ENCODE peak calls at places on chromosomes 2 and 18, in ten cellular contexts. X is cardiac fibroblast, M is heart right ventricle, A is transverse colon, C is fibroblast of lung, K is left lung, U is breast epithelium, E is AG09319, F is kidney, Q is neural crest cell. Z is an unnamed sample.

GRCh38 chr2:104025296-104025695 is 828.6 kb upstream of the POU3F3 start:
- DNase-seq in X (no peak), M (no peak), A (no peak), C (no peak), K (no peak), U (no peak), E (no peak), F (no peak), Q (no peak), Z (no peak)

GRCh38 chr18:31979714-31980113 is 36.8 kb upstream of the TRAPPC8 start:
- DNase-seq in X (no peak), M (no peak), A (no peak), C (no peak), K (no peak), U (no peak), E (no peak), F (no peak), Q (no peak), Z (no peak)

GRCh38 chr2:109368798-109369197 is 239.8 kb downstream of the SH3RF3 start:
- DNase-seq in X (no peak), M (no peak), A (no peak), C (no peak), K (peak), U (no peak), E (no peak), F (no peak), Q (no peak), Z (no peak)

GRCh38 chr2:178863856-178864620 is 56.8 kb upstream of the TTN start:
- DNase-seq in X (peak), M (peak), A (no peak), C (peak), K (peak), U (no peak), E (no peak), F (peak), Q (no peak), Z (peak)

GRCh38 chr2:216569765-216570164 is 63.5 kb upstream of the IGFBP2 start:
- DNase-seq in X (no peak), M (no peak), A (no peak), C (no peak), K (no peak), U (no peak), E (no peak), F (no peak), Q (no peak), Z (no peak)

GRCh38 chr2:37457401-37457901 is 113.0 kb downstream of the QPCT start:
- DNase-seq in X (peak), M (no peak), A (no peak), C (peak), K (no peak), U (no peak), E (no peak), F (no peak), Q (no peak), Z (no peak)

GRCh38 chr2:122519806-122520205 is 764.4 kb downstream of the TSN start:
- DNase-seq in X (no peak), M (no peak), A (no peak), C (no peak), K (no peak), U (no peak), E (no peak), F (no peak), Q (no peak), Z (peak)

GRCh38 chr18:1227025-1227424 is 322.4 kb downstream of the ADCYAP1 start:
- DNase-seq in X (no peak), M (no peak), A (no peak), C (no peak), K (no peak), U (no peak), E (no peak), F (no peak), Q (no peak), Z (no peak)

GRCh38 chr2:64260093-64260808 is 116.0 kb upstream of the PELI1 start:
- DNase-seq in X (no peak), M (no peak), A (no peak), C (no peak), K (no peak), U (no peak), E (no peak), F (no peak), Q (no peak), Z (no peak)

GRCh38 chr2:231743376-231744116 is 35.2 kb downstream of the PTMA start:
- DNase-seq in X (no peak), M (no peak), A (no peak), C (no peak), K (no peak), U (no peak), E (no peak), F (no peak), Q (no peak), Z (no peak)

GRCh38 chr18:74152270-74152669 is 3.9 kb downstream of the TIMM21 start:
- DNase-seq in X (no peak), M (no peak), A (no peak), C (no peak), K (no peak), U (no peak), E (no peak), F (no peak), Q (no peak), Z (no peak)

GRCh38 chr18:64259871-64260270 is 111.0 kb upstream of the LINC00305 start:
- DNase-seq in X (no peak), M (no peak), A (no peak), C (no peak), K (no peak), U (no peak), E (no peak), F (no peak), Q (no peak), Z (no peak)

GRCh38 chr2:144702051-144702450 is 182.1 kb upstream of the ZEB2 start:
- DNase-seq in X (no peak), M (no peak), A (no peak), C (no peak), K (no peak), U (no peak), E (no peak), F (no peak), Q (no peak), Z (no peak)

GRCh38 chr2:122799391-122799790 is 1043.9 kb downstream of the TSN start:
- DNase-seq in X (peak), M (no peak), A (no peak), C (no peak), K (no peak), U (no peak), E (no peak), F (no peak), Q (no peak), Z (peak)

GRCh38 chr18:30969670-30970069 is 72.9 kb downstream of the DSC3 start:
- DNase-seq in X (no peak), M (no peak), A (no peak), C (no peak), K (no peak), U (no peak), E (no peak), F (no peak), Q (no peak), Z (no peak)

GRCh38 chr18:48698707-48699106 is 159.9 kb downstream of the CTIF start:
- DNase-seq in X (no peak), M (no peak), A (no peak), C (no peak), K (no peak), U (no peak), E (no peak), F (no peak), Q (no peak), Z (no peak)

GRCh38 chr2:42846026-42846425 is 53.6 kb upstream of the HAAO start:
- DNase-seq in X (no peak), M (no peak), A (no peak), C (no peak), K (no peak), U (no peak), E (no peak), F (no peak), Q (no peak), Z (no peak)

GRCh38 chr18:77105021-77105420 is 27.6 kb downstream of the MBP start:
- DNase-seq in X (peak), M (no peak), A (no peak), C (no peak), K (no peak), U (no peak), E (no peak), F (peak), Q (no peak), Z (no peak)

GRCh38 chr2:157349949-157350510 is 24.4 kb upstream of the ERMN start:
- DNase-seq in X (peak), M (no peak), A (no peak), C (no peak), K (no peak), U (no peak), E (no peak), F (no peak), Q (no peak), Z (no peak)

GRCh38 chr18:68803371-68803770 is 5.5 kb downstream of the CCDC102B start:
- DNase-seq in X (peak), M (peak), A (peak), C (peak), K (peak), U (no peak), E (peak), F (peak), Q (no peak), Z (peak)

GRCh38 chr2:209476367-209477191 is 52.7 kb downstream of the MAP2 start:
- DNase-seq in X (peak), M (no peak), A (no peak), C (peak), K (no peak), U (no peak), E (no peak), F (no peak), Q (no peak), Z (peak)

GRCh38 chr18:65907281-65907680 is 156.5 kb downstream of the CDH7 start:
- DNase-seq in X (no peak), M (no peak), A (no peak), C (no peak), K (no peak), U (no peak), E (no peak), F (no peak), Q (no peak), Z (no peak)

GRCh38 chr2:70008290-70008689 is 46.9 kb upstream of the ASPRV1 start:
- DNase-seq in X (no peak), M (no peak), A (no peak), C (no peak), K (no peak), U (no peak), E (no peak), F (no peak), Q (no peak), Z (no peak)

GRCh38 chr2:152171733-152172132 is 3.8 kb downstream of the STAM2 start:
- DNase-seq in X (peak), M (no peak), A (no peak), C (no peak), K (no peak), U (no peak), E (no peak), F (no peak), Q (no peak), Z (peak)

GRCh38 chr18:3468066-3468705 is 18.2 kb downstream of the TGIF1 start:
- DNase-seq in X (no peak), M (no peak), A (no peak), C (no peak), K (no peak), U (no peak), E (no peak), F (no peak), Q (no peak), Z (no peak)

GRCh38 chr18:47404845-47405244 is 153.4 kb upstream of the SKOR2 start:
- DNase-seq in X (no peak), M (no peak), A (no peak), C (no peak), K (no peak), U (no peak), E (no peak), F (no peak), Q (no peak), Z (no peak)

GRCh38 chr2:88170472-88170892 is 336 bp downstream of the THNSL2 start:
- DNase-seq in X (peak), M (peak), A (no peak), C (peak), K (peak), U (no peak), E (no peak), F (no peak), Q (peak), Z (peak)

GRCh38 chr2:196482119-196483065 is 157.1 kb upstream of the CCDC150 start:
- DNase-seq in X (peak), M (no peak), A (no peak), C (no peak), K (no peak), U (no peak), E (no peak), F (no peak), Q (no peak), Z (peak)

GRCh38 chr2:73020306-73020656 is 51.2 kb downstream of the SFXN5 start:
- DNase-seq in X (no peak), M (no peak), A (no peak), C (no peak), K (no peak), U (no peak), E (no peak), F (no peak), Q (no peak), Z (no peak)

GRCh38 chr2:181685150-181685688 is 4.9 kb upstream of the NEUROD1 start:
- DNase-seq in X (no peak), M (no peak), A (no peak), C (no peak), K (no peak), U (no peak), E (no peak), F (peak), Q (no peak), Z (peak)

GRCh38 chr2:23399674-23400261 is 14.8 kb downstream of the KLHL29 start:
- DNase-seq in X (no peak), M (no peak), A (no peak), C (no peak), K (no peak), U (no peak), E (no peak), F (no peak), Q (no peak), Z (no peak)
- TF ChIP-seq CTCF in X (no peak), M (no peak), A (no peak), C (no peak), K (no peak), U (no peak), E (no peak), F (no peak), Q (no peak), Z (no peak)

GRCh38 chr2:226387499-226387942 is 412.1 kb downstream of the IRS1 start:
- DNase-seq in X (no peak), M (no peak), A (no peak), C (no peak), K (no peak), U (no peak), E (no peak), F (no peak), Q (no peak), Z (no peak)
- TF ChIP-seq CTCF in X (no peak), M (no peak), A (no peak), C (no peak), K (no peak), U (no peak), E (no peak), F (no peak), Q (no peak), Z (no peak)

DNA sequence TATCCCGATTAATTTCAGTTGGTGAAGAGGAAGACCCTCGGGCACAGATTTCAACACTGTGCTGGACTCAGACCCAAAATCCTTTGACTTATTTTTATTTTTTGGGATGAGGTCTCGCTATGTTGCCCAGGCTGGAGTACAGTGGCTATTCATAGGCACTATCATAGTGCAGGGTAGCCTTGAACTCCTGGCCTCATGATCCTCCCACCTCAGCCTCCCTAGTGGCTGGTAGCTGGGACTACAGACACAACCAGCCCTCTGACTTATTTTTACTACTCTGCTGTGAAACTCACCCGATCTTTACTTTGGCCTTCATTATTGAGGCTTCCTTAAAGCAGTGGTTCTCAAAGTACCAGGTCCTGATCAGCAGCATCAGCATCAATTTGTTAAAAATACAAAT is 18.2 kb upstream of the ADAM17 start:
- DNase-seq in X (no peak), M (no peak), A (no peak), C (no peak), K (no peak), U (no peak), E (no peak), F (no peak), Q (no peak), Z (no peak)
- TF ChIP-seq CTCF in X (peak), M (no peak), A (no peak), C (no peak), K (no peak), U (no peak), E (no peak), F (no peak), Q (peak), Z (no peak)

DNA sequence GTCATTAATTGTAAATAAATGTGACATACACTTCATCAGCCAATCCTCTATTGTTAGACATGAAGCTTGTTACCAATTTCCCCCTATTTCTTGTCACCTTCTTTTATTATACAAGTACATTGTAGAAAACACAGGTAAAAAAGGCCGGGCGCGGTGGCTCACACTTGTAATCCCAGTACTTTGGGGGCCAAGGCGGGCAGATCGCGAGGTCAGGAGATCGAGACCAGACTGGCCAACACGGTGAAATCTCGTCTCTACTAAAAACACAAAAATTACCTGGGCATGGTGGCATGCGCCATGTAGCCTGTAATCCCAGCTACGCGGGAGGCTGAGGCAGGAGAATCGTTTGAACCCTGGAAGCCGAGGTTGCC is 42.7 kb upstream of the UBE2F start:
- DNase-seq in X (no peak), M (no peak), A (no peak), C (no peak), K (no peak), U (no peak), E (no peak), F (no peak), Q (no peak), Z (no peak)
- TF ChIP-seq CTCF in X (no peak), M (no peak), A (no peak), C (no peak), K (no peak), U (no peak), E (no peak), F (no peak), Q (no peak), Z (no peak)

GRCh38 chr2:26527726-26528125 is 49.8 kb upstream of the OTOF start:
- DNase-seq in X (no peak), M (no peak), A (no peak), C (no peak), K (no peak), U (peak), E (no peak), F (peak), Q (no peak), Z (no peak)

GRCh38 chr2:26530141-26530540 is 52.2 kb upstream of the OTOF start:
- DNase-seq in X (no peak), M (no peak), A (no peak), C (no peak), K (no peak), U (no peak), E (no peak), F (peak), Q (no peak), Z (no peak)

GRCh38 chr2:26528186-26528585 is 50.3 kb upstream of the OTOF start:
- DNase-seq in X (no peak), M (no peak), A (no peak), C (no peak), K (no peak), U (peak), E (no peak), F (peak), Q (no peak), Z (no peak)

GRCh38 chr2:26529406-26530070 is 51.6 kb upstream of the OTOF start:
- DNase-seq in X (no peak), M (no peak), A (no peak), C (no peak), K (no peak), U (peak), E (no peak), F (peak), Q (no peak), Z (no peak)

GRCh38 chr2:26528870-26529269 is 50.9 kb upstream of the OTOF start:
- DNase-seq in X (no peak), M (no peak), A (peak), C (no peak), K (no peak), U (peak), E (no peak), F (peak), Q (no peak), Z (no peak)
- TF ChIP-seq CTCF in X (no peak), M (no peak), A (no peak), C (no peak), K (no peak), U (no peak), E (no peak), F (no peak), Q (no peak), Z (no peak)

GRCh38 chr2:259789-260331 is 4.0 kb downstream of the SH3YL1 start:
- DNase-seq in X (no peak), M (no peak), A (no peak), C (no peak), K (no peak), U (no peak), E (no peak), F (no peak), Q (no peak), Z (no peak)

GRCh38 chr2:257842-258241 is 6.0 kb downstream of the SH3YL1 start:
- DNase-seq in X (no peak), M (no peak), A (no peak), C (no peak), K (no peak), U (no peak), E (no peak), F (no peak), Q (no peak), Z (no peak)

GRCh38 chr2:257429-257828 is 6.4 kb downstream of the SH3YL1 start:
- DNase-seq in X (no peak), M (no peak), A (no peak), C (no peak), K (no peak), U (no peak), E (no peak), F (no peak), Q (no peak), Z (no peak)

GRCh38 chr2:260507-261161 is 3.2 kb downstream of the SH3YL1 start:
- DNase-seq in X (no peak), M (no peak), A (no peak), C (peak), K (no peak), U (no peak), E (no peak), F (no peak), Q (no peak), Z (no peak)

DNA sequence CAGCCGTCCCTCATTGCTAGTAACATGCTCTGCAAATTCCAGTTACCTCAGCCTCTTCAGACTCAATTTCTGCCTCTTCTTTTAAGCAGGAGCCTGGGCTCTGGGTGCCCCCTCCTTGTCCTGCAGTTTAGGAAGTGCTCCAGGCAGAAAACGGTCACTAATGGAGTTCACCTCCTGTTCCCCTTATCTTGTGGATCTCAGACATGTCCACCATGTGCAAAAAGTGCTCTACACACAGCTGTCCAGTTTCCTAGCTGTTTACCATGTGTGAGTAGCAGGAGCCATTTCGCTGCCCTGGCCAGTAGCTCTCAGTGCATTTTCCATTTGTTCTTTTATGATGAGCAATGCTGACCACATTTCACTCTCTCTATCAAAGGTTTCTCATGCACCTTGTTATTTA is 4.9 kb downstream of the SH3YL1 start:
- DNase-seq in X (no peak), M (no peak), A (no peak), C (no peak), K (no peak), U (no peak), E (no peak), F (no peak), Q (no peak), Z (no peak)
- TF ChIP-seq CTCF in X (no peak), M (no peak), A (no peak), C (no peak), K (no peak), U (no peak), E (no peak), F (no peak), Q (no peak), Z (no peak)

GRCh38 chr18:50358844-50359243 is 16.0 kb upstream of the SKA1 start:
- DNase-seq in X (no peak), M (no peak), A (no peak), C (no peak), K (no peak), U (no peak), E (no peak), F (no peak), Q (no peak), Z (no peak)

GRCh38 chr18:50350699-50351098 is 24.1 kb upstream of the SKA1 start:
- DNase-seq in X (no peak), M (no peak), A (no peak), C (no peak), K (no peak), U (no peak), E (no peak), F (no peak), Q (no peak), Z (no peak)

GRCh38 chr18:50359806-50360205 is 15.0 kb upstream of the SKA1 start:
- DNase-seq in X (no peak), M (no peak), A (no peak), C (no peak), K (no peak), U (no peak), E (no peak), F (no peak), Q (no peak), Z (no peak)

GRCh38 chr18:50356036-50356945 is 18.6 kb upstream of the SKA1 start:
- DNase-seq in X (peak), M (no peak), A (no peak), C (no peak), K (no peak), U (no peak), E (no peak), F (no peak), Q (no peak), Z (peak)
- TF ChIP-seq CTCF in X (no peak), M (no peak), A (no peak), C (no peak), K (no peak), U (no peak), E (no peak), F (no peak), Q (no peak), Z (no peak)

GRCh38 chr2:46850742-46851141 is 64.9 kb downstream of the MCFD2 start:
- DNase-seq in X (peak), M (peak), A (peak), C (peak), K (no peak), U (no peak), E (no peak), F (peak), Q (no peak), Z (peak)
- TF ChIP-seq CTCF in X (no peak), M (no peak), A (peak), C (no peak), K (no peak), U (peak), E (no peak), F (no peak), Q (no peak), Z (no peak)